ENCODE peak calls at places on chromosome 16, in six cellular contexts. U is Kasumi-1; A is kidney tubule cell; Q is NCI-H1105; R is CD4-positive, CD25-positive, alpha-beta regulatory T cell; Y is RCC 7860. F is an unnamed sample.

GRCh38 chr16:87016056-87016455 is 301.1 kb downstream of the C16orf95 start:
- DNase-seq in U (no peak), A (no peak), Q (no peak), R (no peak), Y (no peak), F (no peak)

GRCh38 chr16:77295896-77296295 is 96.7 kb downstream of the SYCE1L start:
- DNase-seq in U (no peak), A (no peak), Q (no peak), R (no peak), Y (no peak), F (no peak)

GRCh38 chr16:2925951-2926659 is 14.4 kb downstream of the FLYWCH1 start:
- DNase-seq in U (no peak), A (no peak), Q (no peak), R (no peak), Y (no peak), F (no peak)

GRCh38 chr16:69839240-69839688 is 77.1 kb downstream of the WWP2 start:
- DNase-seq in U (no peak), A (no peak), Q (no peak), R (no peak), Y (no peak), F (peak; percentile 20)

GRCh38 chr16:8798174-8798527 is 512 bp downstream of the PMM2 start:
- DNase-seq in U (no peak), A (peak; percentile 48), Q (no peak), R (no peak), Y (no peak), F (no peak)

GRCh38 chr16:48950184-48950583 is 331.5 kb downstream of the CBLN1 start:
- DNase-seq in U (no peak), A (no peak), Q (no peak), R (no peak), Y (no peak), F (no peak)

GRCh38 chr16:16124438-16124837 is 98.9 kb downstream of the ABCC6 start:
- DNase-seq in U (no peak), A (no peak), Q (no peak), R (no peak), Y (no peak), F (no peak)

GRCh38 chr16:24993722-24994686 is 21.2 kb downstream of the ARHGAP17 start:
- DNase-seq in U (no peak), A (peak; percentile 94), Q (no peak), R (no peak), Y (peak; percentile 87), F (no peak)

GRCh38 chr16:86578499-86579267 is at the start of gene FOXL1:
- DNase-seq in U (no peak), A (no peak), Q (no peak), R (no peak), Y (no peak), F (no peak)

GRCh38 chr16:11181889-11182279 is 74.1 kb downstream of the SOCS1 start:
- DNase-seq in U (no peak), A (peak; percentile 58), Q (no peak), R (no peak), Y (no peak), F (no peak)

F was measured in nucleus accumbens.